ENCODE peak calls at places on chromosome 13, in eight cellular contexts. X is brain microvascular endothelial cell; Y is NCI-H1105; G is activated T-cell treated with anti-CD3 and anti-CD28 coated beads, Interleukin-2, amount 50 U/mL, for 24 hours; T is heart left ventricle; S is WTC11; B is fibroblast of pulmonary artery; U is left cardiac atrium. A is an unnamed sample.
A peak's percentile ranks its signal among the peaks of the same experiment; 100 is the strongest.

GRCh38 chr13:30567072-30567471 is 50.6 kb upstream of the USPL1 start:
- DNase-seq in X (no peak), Y (no peak), G (no peak), T (no peak), S (no peak), B (no peak), U (no peak), A (no peak)

GRCh38 chr13:99526549-99526948 is 25.3 kb downstream of the TM9SF2 start:
- DNase-seq in X (no peak), Y (no peak), G (no peak), T (no peak), S (no peak), B (no peak), U (no peak), A (no peak)

GRCh38 chr13:109971006-109971744 is 184.8 kb upstream of the IRS2 start:
- DNase-seq in X (no peak), Y (no peak), G (no peak), T (no peak), S (no peak), B (no peak), U (no peak), A (no peak)

GRCh38 chr13:113902956-113903355 is 39.1 kb upstream of the GAS6 start:
- DNase-seq in X (no peak), Y (no peak), G (no peak), T (no peak), S (no peak), B (no peak), U (no peak), A (no peak)

GRCh38 chr13:36357231-36357630 is 11.0 kb upstream of the SPART start:
- DNase-seq in X (no peak), Y (no peak), G (no peak), T (no peak), S (no peak), B (no peak), U (no peak), A (no peak)

GRCh38 chr13:30826911-30827577 is 79.0 kb upstream of the MEDAG start:
- DNase-seq in X (no peak), Y (no peak), G (no peak), T (no peak), S (no peak), B (no peak), U (no peak), A (no peak)

GRCh38 chr13:105334211-105334610 is 1201.3 kb downstream of the EFNB2 start:
- DNase-seq in X (peak; percentile 77), Y (no peak), G (no peak), T (no peak), S (no peak), B (peak; percentile 57), U (no peak), A (no peak)

GRCh38 chr13:80469841-80470378 is 129.0 kb upstream of the SPRY2 start:
- DNase-seq in X (peak; percentile 92), Y (no peak), G (no peak), T (peak; percentile 73), S (no peak), B (peak; percentile 98), U (peak; percentile 81), A (no peak)

GRCh38 chr13:63433546-63434150 is 2018.0 kb upstream of the PCDH20 start:
- DNase-seq in X (peak; percentile 36), Y (no peak), G (no peak), T (no peak), S (no peak), B (peak; percentile 38), U (no peak), A (no peak)

GRCh38 chr13:102195566-102196462 is 206.0 kb downstream of the FGF14 start:
- DNase-seq in X (no peak), Y (peak; percentile 2), G (no peak), T (no peak), S (no peak), B (peak; percentile 4), U (no peak), A (no peak)

GRCh38 chr13:78160793-78161192 is 242.2 kb upstream of the EDNRB start:
- DNase-seq in X (no peak), Y (no peak), G (no peak), T (no peak), S (no peak), B (peak; percentile 32), U (no peak), A (no peak)

GRCh38 chr13:36332986-36333385 is 13.2 kb downstream of the SPART start:
- DNase-seq in X (no peak), Y (no peak), G (no peak), T (no peak), S (no peak), B (peak; percentile 39), U (no peak), A (no peak)

GRCh38 chr13:112172641-112173171 is 105.8 kb downstream of the SOX1 start:
- DNase-seq in X (no peak), Y (no peak), G (no peak), T (no peak), S (no peak), B (no peak), U (no peak), A (no peak)

GRCh38 chr13:112996671-112997091 is 27.7 kb downstream of the MCF2L start:
- DNase-seq in X (no peak), Y (no peak), G (no peak), T (no peak), S (no peak), B (no peak), U (no peak), A (no peak)

GRCh38 chr13:113584870-113585671 is 518 bp downstream of the TFDP1 start:
- DNase-seq in X (no peak), Y (no peak), G (peak; percentile 69), T (peak; percentile 7), S (no peak), B (no peak), U (no peak), A (no peak)

GRCh38 chr13:109494955-109495354 is 291.4 kb downstream of the IRS2 start:
- DNase-seq in X (peak; percentile 64), Y (no peak), G (no peak), T (no peak), S (no peak), B (peak; percentile 94), U (no peak), A (no peak)

A was measured in iPS DF 6.9.